ENCODE peak calls at places on chromosomes 3 and 15, in six cellular contexts. O is psoas muscle; I is left cardiac atrium; N is RPMI7951; D is activated CD4-positive, CD25-positive, alpha-beta regulatory T cell; B is T-helper 1 cell. C is an unnamed sample.

GRCh38 chr15:74683758-74684157 is 12.1 kb downstream of the EDC3 start:
- DNase-seq in O (no peak), I (no peak), N (no peak), D (no peak), B (no peak), C (no peak)

GRCh38 chr15:61769557-61769956 is 290.7 kb downstream of the VPS13C start:
- DNase-seq in O (no peak), I (no peak), N (no peak), D (no peak), B (no peak), C (no peak)

GRCh38 chr3:30770387-30770786 is 124.1 kb downstream of the GADL1 start:
- DNase-seq in O (peak), I (peak), N (peak), D (no peak), B (no peak), C (no peak)

GRCh38 chr3:8629151-8630021 is 15.2 kb downstream of the SSUH2 start:
- DNase-seq in O (peak), I (peak), N (peak), D (peak), B (no peak), C (no peak)

GRCh38 chr15:40222146-40222545 is 16.7 kb upstream of the PAK6 start:
- DNase-seq in O (no peak), I (no peak), N (no peak), D (no peak), B (no peak), C (no peak)

GRCh38 chr15:32067115-32067514 is 36.8 kb downstream of the CHRNA7 start:
- DNase-seq in O (no peak), I (no peak), N (no peak), D (no peak), B (no peak), C (no peak)

GRCh38 chr3:121918779-121919483 is 24.7 kb downstream of the SLC15A2 start:
- DNase-seq in O (no peak), I (no peak), N (peak), D (no peak), B (no peak), C (no peak)

GRCh38 chr15:56804908-56805307 is 71.6 kb upstream of the ZNF280D start:
- DNase-seq in O (no peak), I (no peak), N (peak), D (no peak), B (no peak), C (no peak)

GRCh38 chr3:185353823-185354614 is 8.9 kb upstream of the MAP3K13 start:
- DNase-seq in O (peak), I (peak), N (peak), D (no peak), B (no peak), C (peak)

GRCh38 chr3:23864954-23865353 is 51.8 kb downstream of the NKIRAS1 start:
- DNase-seq in O (no peak), I (no peak), N (no peak), D (no peak), B (no peak), C (no peak)

GRCh38 chr3:109927161-109927560 is 589.8 kb upstream of the DPPA4 start:
- DNase-seq in O (no peak), I (no peak), N (peak), D (no peak), B (no peak), C (no peak)

GRCh38 chr3:185693985-185694675 is 108.0 kb downstream of the SENP2 start:
- DNase-seq in O (no peak), I (no peak), N (peak), D (no peak), B (no peak), C (no peak)

GRCh38 chr3:24591661-24592555 is 97.3 kb upstream of the THRB start:
- DNase-seq in O (no peak), I (no peak), N (peak), D (no peak), B (no peak), C (no peak)

GRCh38 chr3:195522254-195523023 is 20.7 kb downstream of the PPP1R2 start:
- DNase-seq in O (no peak), I (no peak), N (peak), D (no peak), B (no peak), C (no peak)

GRCh38 chr3:123338620-123339061 is 110.2 kb downstream of the ADCY5 start:
- DNase-seq in O (peak), I (no peak), N (no peak), D (no peak), B (no peak), C (no peak)

GRCh38 chr3:32410367-32411246 is 19.0 kb downstream of the CMTM7 start:
- DNase-seq in O (no peak), I (no peak), N (peak), D (no peak), B (no peak), C (no peak)

GRCh38 chr3:94036909-94037507 is 8.6 kb upstream of the STX19 start:
- DNase-seq in O (no peak), I (no peak), N (peak), D (no peak), B (no peak), C (no peak)

GRCh38 chr3:119352235-119352634 is 58.1 kb downstream of the ARHGAP31 start:
- DNase-seq in O (no peak), I (no peak), N (no peak), D (no peak), B (no peak), C (no peak)

GRCh38 chr3:123083446-123084124 is 16.8 kb downstream of the PDIA5 start:
- DNase-seq in O (no peak), I (no peak), N (no peak), D (no peak), B (no peak), C (no peak)

GRCh38 chr3:192827863-192828594 is 89.6 kb downstream of the MB21D2 start:
- DNase-seq in O (no peak), I (no peak), N (no peak), D (no peak), B (no peak), C (no peak)

GRCh38 chr15:76199106-76200082 is 111.9 kb downstream of the ETFA start:
- DNase-seq in O (peak), I (peak), N (peak), D (no peak), B (no peak), C (no peak)

GRCh38 chr15:67144609-67145306 is 79.4 kb downstream of the SMAD3 start:
- DNase-seq in O (no peak), I (no peak), N (peak), D (no peak), B (no peak), C (no peak)

GRCh38 chr3:112132975-112133448 is at the start of gene GCSAM:
- DNase-seq in O (peak), I (peak), N (no peak), D (no peak), B (peak), C (peak)

GRCh38 chr3:182837855-182838454 is 44.7 kb downstream of the ATP11B start:
- DNase-seq in O (no peak), I (no peak), N (peak), D (no peak), B (no peak), C (no peak)

GRCh38 chr3:37991109-37991508 is 523 bp downstream of the VILL start:
- DNase-seq in O (no peak), I (no peak), N (no peak), D (no peak), B (no peak), C (no peak)

GRCh38 chr15:59138243-59138642 is 33.3 kb downstream of the CCNB2 start:
- DNase-seq in O (peak), I (peak), N (peak), D (peak), B (peak), C (peak)

GRCh38 chr3:27311400-27311799 is 57.8 kb downstream of the NEK10 start:
- DNase-seq in O (no peak), I (no peak), N (peak), D (no peak), B (no peak), C (no peak)

GRCh38 chr3:126468028-126468891 is 7.4 kb downstream of the ZXDC start:
- DNase-seq in O (peak), I (no peak), N (no peak), D (no peak), B (no peak), C (no peak)

GRCh38 chr15:93235926-93236781 is 147.1 kb upstream of the RGMA start:
- DNase-seq in O (no peak), I (peak), N (no peak), D (no peak), B (no peak), C (no peak)

GRCh38 chr15:82739086-82739485 is 29.4 kb upstream of the AP3B2 start:
- DNase-seq in O (no peak), I (no peak), N (peak), D (no peak), B (no peak), C (no peak)

GRCh38 chr3:99714146-99714545 is 75.8 kb downstream of the COL8A1 start:
- DNase-seq in O (no peak), I (no peak), N (no peak), D (no peak), B (no peak), C (no peak)

GRCh38 chr3:69199942-69200341 is 77.5 kb upstream of the LMOD3 start:
- DNase-seq in O (no peak), I (no peak), N (no peak), D (no peak), B (no peak), C (no peak)

GRCh38 chr3:171791695-171792082 is 18.6 kb downstream of the PLD1 start:
- DNase-seq in O (no peak), I (peak), N (peak), D (no peak), B (no peak), C (no peak)

GRCh38 chr3:86988235-86988634 is 2.7 kb downstream of the VGLL3 start:
- DNase-seq in O (no peak), I (no peak), N (no peak), D (no peak), B (no peak), C (no peak)

GRCh38 chr3:161770532-161771386 is 274.2 kb downstream of the OTOL1 start:
- DNase-seq in O (no peak), I (no peak), N (no peak), D (no peak), B (no peak), C (no peak)

GRCh38 chr3:150544040-150544439 is 2.3 kb downstream of the SERP1 start:
- DNase-seq in O (no peak), I (no peak), N (peak), D (no peak), B (no peak), C (no peak)

GRCh38 chr3:155631323-155632019 is 113.4 kb downstream of the PLCH1 start:
- DNase-seq in O (no peak), I (no peak), N (no peak), D (no peak), B (no peak), C (no peak)

C was measured in T-helper 9 cell.